ENCODE peak calls at places on chromosomes 11 and 22, in four cellular contexts. J, A, H and X are unnamed samples.

GRCh38 chr22:24408630-24409029 is 18.8 kb upstream of the ADORA2A start:
- DNase-seq in J (no peak), A (no peak), H (no peak), X (no peak)

GRCh38 chr11:67667490-67668190 is 6.8 kb downstream of the ALDH3B2 start:
- DNase-seq in J (no peak), A (no peak), H (no peak), X (no peak)

GRCh38 chr11:640021-640706 is 3.1 kb downstream of the DRD4 start:
- DNase-seq in J (peak), A (no peak), H (no peak), X (no peak)

GRCh38 chr22:46195487-46196165 is 45.3 kb downstream of the PPARA start:
- DNase-seq in J (no peak), A (no peak), H (no peak), X (no peak)

GRCh38 chr11:61472868-61473267 is 35.7 kb upstream of the LRRC10B start:
- DNase-seq in J (no peak), A (no peak), H (no peak), X (peak)

GRCh38 chr11:106410902-106411301 is 333.4 kb downstream of the AASDHPPT start:
- DNase-seq in J (no peak), A (no peak), H (no peak), X (no peak)

GRCh38 chr11:120532511-120533196 is 21.1 kb downstream of the GRIK4 start:
- DNase-seq in J (no peak), A (no peak), H (peak), X (no peak)

GRCh38 chr22:22176929-22177616 is 67.5 kb upstream of the VPREB1 start:
- DNase-seq in J (no peak), A (no peak), H (no peak), X (no peak)

GRCh38 chr11:92409956-92410355 is 185.3 kb downstream of the FAT3 start:
- DNase-seq in J (no peak), A (no peak), H (no peak), X (peak)

GRCh38 chr11:109432105-109432504 is 10.1 kb downstream of the C11orf87 start:
- DNase-seq in J (no peak), A (no peak), H (no peak), X (no peak)

GRCh38 chr11:122984186-122985011 is 2.8 kb upstream of the BSX start:
- DNase-seq in J (peak), A (peak), H (peak), X (no peak)

GRCh38 chr22:22060200-22061084 is 77.9 kb upstream of the TOP3B start:
- DNase-seq in J (peak), A (peak), H (peak), X (peak)

GRCh38 chr11:196786-197731 is 4.2 kb downstream of the SCGB1C1 start:
- DNase-seq in J (no peak), A (no peak), H (no peak), X (no peak)

GRCh38 chr11:46888636-46889035 is 29.7 kb downstream of the LRP4 start:
- DNase-seq in J (no peak), A (no peak), H (no peak), X (no peak)

GRCh38 chr22:19962246-19962908 is 20.8 kb upstream of the TXNRD2 start:
- DNase-seq in J (peak), A (peak), H (peak), X (peak)

GRCh38 chr11:12581923-12582322 is 92.3 kb upstream of the TEAD1 start:
- DNase-seq in J (no peak), A (no peak), H (peak), X (peak)

GRCh38 chr11:14812776-14813175 is 79.3 kb downstream of the CYP2R1 start:
- DNase-seq in J (no peak), A (no peak), H (no peak), X (no peak)

DNA sequence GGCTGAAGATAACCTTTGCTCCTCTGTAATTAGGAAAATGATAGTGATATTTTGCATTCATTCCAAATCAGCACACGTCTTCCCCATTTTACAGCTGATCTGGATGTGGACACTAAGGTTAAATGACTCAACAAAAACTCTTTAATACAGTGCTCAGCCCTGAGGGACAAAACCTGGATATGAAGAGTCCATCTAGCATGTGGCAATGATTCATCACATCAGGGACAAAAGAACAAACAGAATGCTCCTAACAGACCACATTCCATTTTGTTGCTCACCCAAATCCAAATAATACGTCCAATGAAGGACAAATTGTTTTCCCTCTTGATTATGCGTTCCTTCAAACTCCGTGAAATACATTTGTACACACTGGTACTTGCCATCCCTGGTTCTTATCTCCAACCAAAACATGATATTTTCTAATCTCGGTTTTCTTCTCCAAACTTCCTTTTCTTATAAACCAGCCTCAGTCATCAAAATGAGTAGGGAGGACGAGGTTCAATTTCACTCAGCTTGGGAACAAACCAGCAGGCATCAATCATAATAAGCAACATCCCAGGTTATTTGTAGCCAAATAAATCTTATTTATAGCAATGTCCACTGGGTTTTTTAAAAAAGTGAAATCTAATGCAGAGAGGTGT is 53.7 kb upstream of the MTMR2 start:
- DNase-seq in J (no peak), A (no peak), H (peak), X (no peak)
- H3K14ac ChIP-seq in J (no peak), A (no peak), H (no peak), X (no peak)

GRCh38 chr22:27541831-27542230 is 259.7 kb downstream of the MN1 start:
- DNase-seq in J (no peak), A (no peak), H (no peak), X (no peak)
- H2BK12ac ChIP-seq in J (no peak), A (no peak), H (no peak), X (no peak)

DNA sequence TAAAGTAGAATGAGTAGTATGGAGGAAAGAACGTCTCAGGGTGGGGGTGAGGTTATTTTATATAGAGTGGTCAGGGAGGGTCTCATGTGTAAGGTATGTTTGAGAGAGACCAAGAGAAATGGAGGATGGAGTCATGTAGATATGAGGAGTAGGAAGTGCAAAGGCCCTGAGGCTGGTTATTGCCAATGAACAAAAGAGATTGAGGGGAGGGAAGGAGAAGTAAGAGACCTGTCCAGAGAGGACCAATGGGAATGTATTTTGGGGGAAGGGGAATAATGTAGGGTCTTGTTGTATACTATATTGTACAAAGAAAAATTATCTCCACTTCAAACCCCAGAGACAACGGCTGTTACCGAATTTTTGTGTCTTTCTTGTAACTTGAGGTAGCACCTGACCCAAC is 9.8 kb downstream of the CTNND1 start:
- DNase-seq in J (no peak), A (no peak), H (no peak), X (no peak)
- H3K27ac ChIP-seq in J (no peak), A (no peak), H (no peak), X (no peak)

DNA sequence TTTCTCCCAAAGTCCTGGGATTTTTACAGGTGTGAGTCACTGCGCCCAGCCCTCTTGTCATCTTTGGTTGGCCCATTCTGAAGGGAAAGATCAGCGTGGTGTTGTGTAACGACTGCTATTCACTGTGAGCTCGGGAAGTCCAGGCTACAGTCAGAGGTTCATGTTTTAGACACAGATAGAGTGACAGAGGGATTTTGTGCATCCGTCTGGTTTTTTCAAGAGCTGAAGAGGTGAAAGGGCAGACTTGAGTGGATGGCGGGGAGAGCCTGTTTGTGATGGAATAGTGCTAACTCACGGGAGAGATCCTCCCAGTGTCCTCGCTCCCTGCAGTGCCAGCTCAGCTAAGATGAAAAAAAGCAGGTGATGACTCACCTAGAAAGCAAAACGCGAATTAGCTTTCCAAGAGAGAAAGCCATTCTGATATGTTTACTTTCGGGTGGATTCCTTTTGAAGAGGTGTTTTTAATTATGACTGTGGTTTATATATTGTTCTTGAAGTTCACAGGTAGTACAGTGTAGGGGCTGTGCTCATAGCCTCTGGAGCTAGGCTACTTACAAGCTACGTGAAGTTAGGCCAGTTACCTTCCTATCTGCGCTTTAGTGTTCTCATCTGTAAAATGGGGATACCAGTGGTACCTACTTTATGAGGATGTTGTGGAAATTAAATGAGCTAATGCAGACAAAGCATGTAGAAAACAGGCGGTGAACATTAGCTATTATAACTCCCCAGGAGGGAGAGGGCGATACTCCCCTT is 67.2 kb downstream of the C11orf91 start:
- DNase-seq in J (peak), A (no peak), H (peak), X (peak)
- H3K14ac ChIP-seq in J (no peak), A (no peak), H (no peak), X (peak)

GRCh38 chr11:2146051-2146450 is 6.9 kb upstream of the IGF2 start:
- DNase-seq in J (no peak), A (no peak), H (no peak), X (no peak)
- H2BK12ac ChIP-seq in J (no peak), A (peak), H (peak), X (no peak)

GRCh38 chr11:110951609-110952008 is 239.4 kb upstream of the ARHGAP20 start:
- DNase-seq in J (no peak), A (no peak), H (no peak), X (no peak)
- H3K27ac ChIP-seq in J (no peak), A (no peak), H (no peak), X (no peak)